ENCODE peak calls at places on chromosome 6, in ten cellular contexts. P is NCI-H226, M is ureter, W is omental fat pad, U is A549, V is GOT3, T is Caki2, R is mammary epithelial cell, K is activated T-cell treated with anti-CD3 and anti-CD28 coated beads for 1 hour, B is upper lobe of right lung. Z is an unnamed sample.
A peak's percentile ranks its signal among the peaks of the same experiment; 100 is the strongest.

GRCh38 chr6:12577124-12577845 is 139.3 kb upstream of the PHACTR1 start:
- DNase-seq in R (no peak), M (no peak), V (no peak), P (no peak), K (no peak), U (no peak), W (no peak), T (no peak), B (no peak), Z (peak; percentile 76)

GRCh38 chr6:30826961-30827342 is 57.4 kb upstream of the DDR1 start:
- DNase-seq in U (peak; percentile 42), W (no peak), V (no peak), K (no peak), R (peak; percentile 77), M (no peak), T (peak; percentile 61), P (no peak), B (no peak), Z (no peak)

GRCh38 chr6:149317656-149318571 is at the start of gene TAB2:
- DNase-seq in R (no peak), K (peak; percentile 69), V (no peak), U (peak; percentile 18), T (no peak), W (no peak), B (peak; percentile 77), P (peak; percentile 71), M (peak; percentile 54), Z (no peak)

GRCh38 chr6:5203571-5203970 is 57.2 kb downstream of the LYRM4 start:
- DNase-seq in T (no peak), R (no peak), U (no peak), P (no peak), B (no peak), K (no peak), V (no peak), M (no peak), W (no peak), Z (no peak)

GRCh38 chr6:99426454-99426762 is 1.3 kb upstream of the PNISR start:
- DNase-seq in U (no peak), T (no peak), R (no peak), W (no peak), P (no peak), M (no peak), K (no peak), V (no peak), B (no peak), Z (no peak)

GRCh38 chr6:7270320-7271204 is 42.4 kb downstream of the SSR1 start:
- DNase-seq in B (no peak), W (no peak), V (no peak), T (no peak), U (no peak), K (no peak), M (no peak), R (no peak), P (no peak), Z (no peak)

GRCh38 chr6:110664933-110665332 is 150.3 kb downstream of the CDK19 start:
- DNase-seq in P (no peak), K (no peak), T (no peak), W (no peak), U (no peak), V (no peak), B (no peak), M (no peak), R (no peak), Z (no peak)

GRCh38 chr6:154478021-154478651 is 32.3 kb downstream of the CNKSR3 start:
- DNase-seq in M (no peak), R (no peak), P (no peak), K (no peak), W (no peak), U (no peak), V (no peak), B (peak; percentile 86), T (peak; percentile 82), Z (no peak)

GRCh38 chr6:135268263-135268662 is 87.2 kb downstream of the MYB start:
- DNase-seq in B (no peak), V (no peak), U (no peak), W (no peak), P (no peak), T (no peak), R (no peak), K (no peak), M (no peak), Z (no peak)

GRCh38 chr6:44222486-44222986 is 859 bp upstream of the SLC29A1 start:
- DNase-seq in U (no peak), V (no peak), R (no peak), P (no peak), K (no peak), M (no peak), B (no peak), T (no peak), W (no peak), Z (no peak)

GRCh38 chr6:151178373-151178772 is 61.4 kb upstream of the AKAP12 start:
- DNase-seq in P (no peak), V (no peak), R (no peak), B (no peak), T (no peak), W (no peak), K (no peak), U (no peak), M (no peak), Z (no peak)

GRCh38 chr6:42979523-42980177 is 669 bp upstream of the PEX6 start:
- DNase-seq in P (peak; percentile 5), K (no peak), M (no peak), V (no peak), R (peak; percentile 72), W (no peak), B (no peak), T (no peak), U (peak; percentile 26), Z (no peak)

GRCh38 chr6:25007269-25007699 is 71.5 kb upstream of the RIPOR2 start:
- DNase-seq in R (no peak), U (no peak), M (no peak), W (no peak), T (no peak), B (no peak), P (no peak), V (no peak), K (no peak), Z (no peak)

GRCh38 chr6:72031471-72031870 is 145.1 kb downstream of the RIMS1 start:
- DNase-seq in M (no peak), W (no peak), R (peak; percentile 56), B (no peak), U (no peak), P (peak; percentile 45), V (no peak), T (no peak), K (no peak), Z (no peak)

GRCh38 chr6:69276204-69276603 is 520.6 kb downstream of the LMBRD1 start:
- DNase-seq in V (no peak), W (no peak), P (no peak), R (no peak), U (no peak), B (no peak), K (no peak), T (no peak), M (no peak), Z (no peak)

GRCh38 chr6:82570083-82570482 is 206.5 kb downstream of the TPBG start:
- DNase-seq in T (no peak), B (no peak), M (no peak), W (no peak), R (no peak), K (no peak), V (no peak), U (no peak), P (no peak), Z (no peak)

GRCh38 chr6:25404693-25405169 is 125.6 kb downstream of the CARMIL1 start:
- DNase-seq in T (no peak), U (no peak), P (no peak), W (no peak), V (no peak), B (no peak), R (no peak), M (no peak), K (peak; percentile 9), Z (no peak)

GRCh38 chr6:126040826-126041225 is 54.5 kb downstream of the TRMT11 start:
- DNase-seq in W (no peak), R (peak; percentile 45), U (peak; percentile 86), P (peak; percentile 66), B (no peak), T (peak; percentile 52), K (no peak), V (no peak), M (peak; percentile 63), Z (peak; percentile 71)

GRCh38 chr6:120735641-120736040 is 598.6 kb downstream of the TBC1D32 start:
- DNase-seq in K (no peak), V (no peak), B (no peak), U (no peak), W (no peak), T (no peak), R (peak; percentile 65), M (no peak), P (peak; percentile 74), Z (peak; percentile 1)

GRCh38 chr6:63788569-63788968 is 153.0 kb downstream of the PHF3 start:
- DNase-seq in B (no peak), V (no peak), R (no peak), M (no peak), K (no peak), T (no peak), U (no peak), P (no peak), W (no peak), Z (no peak)

GRCh38 chr6:112109267-112109666 is 21.9 kb downstream of the FAM229B start:
- DNase-seq in P (no peak), M (no peak), W (no peak), B (no peak), T (no peak), U (no peak), V (no peak), R (no peak), K (no peak), Z (no peak)

GRCh38 chr6:42460892-42461291 is 9.2 kb upstream of the TRERF1 start:
- DNase-seq in M (no peak), K (no peak), R (no peak), V (no peak), B (no peak), U (no peak), W (no peak), P (no peak), T (no peak), Z (no peak)

GRCh38 chr6:53044071-53044470 is 21.1 kb upstream of the FBXO9 start:
- DNase-seq in R (no peak), V (no peak), U (no peak), T (no peak), K (no peak), P (peak; percentile 92), B (no peak), M (no peak), W (no peak), Z (no peak)

Z was measured in kidney epithelial cell.